ENCODE peak calls at places on chromosomes 11 and 22, in eight cellular contexts. D, Y, N, P, K, F, O and V are unnamed samples. For H3K36me3, the result is how much of the 10 kb centered on the place peaks cover.

GRCh38 chr11:35347921-35348331 is 71.4 kb downstream of the SLC1A2 start:
- DNase-seq in Y (no peak), D (no peak), K (peak), N (no peak), F (no peak), P (no peak), O (peak), V (peak)

GRCh38 chr22:24803064-24803542 is 2.9 kb upstream of the SGSM1 start:
- DNase-seq in D (no peak), O (peak), P (peak), K (peak), Y (peak), N (no peak), F (peak), V (no peak)

GRCh38 chr11:122439911-122440782 is 215.4 kb upstream of the UBASH3B start:
- DNase-seq in P (no peak), O (peak), N (no peak), F (no peak), D (no peak), Y (no peak), K (peak), V (no peak)

GRCh38 chr11:17649696-17650600 is 69.4 kb upstream of the MYOD1 start:
- DNase-seq in K (no peak), D (no peak), O (no peak), F (no peak), P (no peak), N (no peak), Y (no peak), V (no peak)

GRCh38 chr11:43923327-43924111 is 18.9 kb upstream of the C11orf96 start:
- DNase-seq in O (peak), Y (no peak), F (no peak), P (no peak), D (no peak), N (no peak), K (peak), V (no peak)

GRCh38 chr11:96055706-96056387 is 131.9 kb upstream of the MTMR2 start:
- DNase-seq in N (no peak), K (peak), Y (no peak), D (no peak), P (no peak), F (no peak), O (no peak), V (no peak)

GRCh38 chr11:123180166-123180565 is 14.9 kb downstream of the CLMP start:
- DNase-seq in D (no peak), F (no peak), P (no peak), O (no peak), N (no peak), K (peak), Y (no peak), V (no peak)

GRCh38 chr11:13667795-13668101 is 720 bp upstream of the FAR1 start:
- DNase-seq in K (no peak), D (no peak), N (no peak), P (no peak), F (no peak), O (no peak), Y (no peak), V (no peak)

GRCh38 chr11:129375731-129376657 is at the start of gene BARX2:
- DNase-seq in F (peak), Y (peak), K (peak), O (peak), N (peak), D (no peak), P (peak), V (no peak)

GRCh38 chr11:73273246-73273890 is 1.2 kb downstream of the P2RY6 start:
- DNase-seq in K (no peak), O (no peak), D (no peak), P (no peak), F (no peak), Y (no peak), N (no peak), V (no peak)

GRCh38 chr11:126697937-126698336 is 302.6 kb downstream of the KIRREL3 start:
- DNase-seq in Y (no peak), O (no peak), K (no peak), F (no peak), D (no peak), P (no peak), N (no peak), V (no peak)

GRCh38 chr22:33006220-33006954 is 51.8 kb downstream of the SYN3 start:
- DNase-seq in Y (no peak), O (peak), N (no peak), F (no peak), K (no peak), D (peak), P (no peak), V (no peak)

GRCh38 chr11:35579557-35580396 is 38.5 kb upstream of the FJX1 start:
- DNase-seq in P (no peak), K (peak), Y (no peak), O (peak), F (no peak), D (no peak), N (no peak), V (peak)

GRCh38 chr11:18064035-18064434 is 18.0 kb upstream of the TPH1 start:
- DNase-seq in F (no peak), P (no peak), D (no peak), O (no peak), K (no peak), N (no peak), Y (no peak), V (no peak)

GRCh38 chr11:19849107-19849789 is 136.6 kb downstream of the NAV2 start:
- DNase-seq in F (no peak), N (no peak), K (peak), D (no peak), P (no peak), Y (no peak), O (no peak), V (no peak)

GRCh38 chr11:15224466-15224865 is 109.7 kb downstream of the INSC start:
- DNase-seq in K (no peak), P (no peak), N (no peak), O (no peak), D (no peak), Y (no peak), F (no peak), V (no peak)

GRCh38 chr22:39545310-39546063 is 12.9 kb upstream of the RPS19BP1 start:
- DNase-seq in D (no peak), N (no peak), F (peak), Y (peak), O (peak), K (no peak), P (no peak), V (no peak)

GRCh38 chr11:19880088-19880345 is 167.4 kb downstream of the NAV2 start:
- DNase-seq in D (no peak), F (no peak), K (no peak), N (no peak), P (no peak), Y (no peak), O (no peak), V (no peak)

GRCh38 chr11:115360186-115360824 is 143.9 kb downstream of the CADM1 start:
- DNase-seq in P (no peak), O (no peak), N (no peak), D (no peak), F (no peak), Y (no peak), K (peak), V (no peak)
- TF ChIP-seq CTCF in P (no peak), O (no peak), N (no peak), D (no peak), F (no peak), Y (no peak), K (peak), V (no peak)

GRCh38 chr11:46827995-46828394 is 18.1 kb downstream of the CKAP5 start:
- DNase-seq in P (no peak), Y (no peak), O (no peak), F (no peak), K (peak), N (no peak), D (no peak), V (no peak)
- H3K36me3 ChIP-seq in P (under half), Y (under half), O (under half), F (under half), K (under half), N (under half), D (under half), V (under half)

GRCh38 chr11:116788534-116788933 is 711 bp upstream of the ZPR1 start:
- DNase-seq in O (no peak), P (no peak), N (no peak), D (no peak), Y (no peak), F (no peak), K (no peak), V (no peak)

GRCh38 chr11:116787436-116787785 is 412 bp downstream of the ZPR1 start:
- DNase-seq in P (no peak), D (no peak), O (no peak), Y (no peak), F (no peak), N (no peak), K (peak), V (no peak)

GRCh38 chr11:116786360-116786759 is 1.5 kb downstream of the ZPR1 start:
- DNase-seq in F (no peak), N (no peak), D (no peak), P (no peak), K (no peak), O (no peak), Y (no peak), V (no peak)

GRCh38 chr11:116787786-116788486 is at the start of gene ZPR1:
- DNase-seq in O (peak), D (peak), F (peak), K (peak), Y (peak), N (peak), P (peak), V (peak)

DNA sequence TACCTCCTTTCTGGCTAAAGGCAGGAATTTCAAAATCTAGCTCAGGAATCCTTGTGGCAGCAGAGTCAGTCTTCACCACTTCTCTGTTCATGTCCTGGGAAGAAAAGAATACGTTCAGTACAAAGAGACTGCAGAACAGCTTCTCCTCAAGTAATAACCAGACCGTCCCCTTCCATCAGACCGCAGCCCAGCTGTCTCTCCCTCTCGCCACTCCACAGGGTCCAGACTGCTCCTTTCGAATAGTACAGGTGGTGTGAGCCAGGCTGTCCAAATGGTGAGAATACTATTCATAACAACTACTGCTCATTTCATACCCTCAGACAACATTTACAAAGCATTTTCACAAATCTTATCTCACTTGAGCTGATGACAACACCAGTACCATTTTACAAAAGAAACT is 857 bp downstream of the ZPR1 start:
- DNase-seq in N (no peak), D (no peak), K (no peak), O (no peak), P (no peak), Y (no peak), F (no peak), V (no peak)
- H3K4me3 ChIP-seq in N (peak), D (peak), K (peak), O (peak), P (peak), Y (peak), F (no peak), V (peak)

GRCh38 chr11:64648551-64648950 is 57.5 kb downstream of the SLC22A12 start:
- DNase-seq in O (no peak), D (no peak), F (no peak), N (no peak), Y (no peak), P (no peak), K (no peak), V (no peak)

GRCh38 chr11:64649304-64649703 is 58.3 kb downstream of the SLC22A12 start:
- DNase-seq in O (peak), D (no peak), F (no peak), P (no peak), Y (no peak), K (no peak), N (no peak), V (no peak)

GRCh38 chr11:64652586-64653387 is 61.8 kb downstream of the SLC22A12 start:
- DNase-seq in N (no peak), F (peak), D (peak), Y (peak), P (peak), K (peak), O (peak), V (no peak)

GRCh38 chr11:64653388-64653973 is 62.5 kb downstream of the SLC22A12 start:
- DNase-seq in Y (no peak), D (no peak), K (no peak), N (no peak), F (no peak), O (no peak), P (no peak), V (no peak)

GRCh38 chr11:64650923-64651523 is 60.0 kb downstream of the SLC22A12 start:
- DNase-seq in O (peak), K (peak), P (no peak), N (no peak), D (no peak), F (no peak), Y (no peak), V (no peak)
- TF ChIP-seq CTCF in O (peak), K (peak), P (peak), N (peak), D (no peak), F (no peak), Y (peak), V (peak)

DNA sequence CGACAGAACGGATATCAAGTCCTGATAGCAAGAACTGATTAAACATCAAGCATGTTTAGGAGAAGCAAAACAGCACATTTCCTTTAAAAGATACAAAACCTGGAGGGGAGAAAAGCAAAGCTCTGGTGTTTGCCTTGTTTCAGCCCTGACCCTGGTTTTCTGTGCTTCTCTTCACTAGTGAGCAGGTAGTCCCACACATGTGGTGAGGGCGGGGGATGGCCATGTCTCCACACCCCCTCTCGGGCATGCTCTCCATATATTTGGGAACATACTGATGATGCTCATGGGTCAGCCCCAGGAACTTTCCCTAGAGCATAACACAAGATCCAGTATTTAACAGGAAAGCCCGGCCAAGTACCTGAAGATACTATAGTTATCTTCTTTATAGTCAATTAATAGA is 10.1 kb downstream of the C11orf16 start:
- DNase-seq in N (no peak), D (no peak), F (no peak), O (no peak), K (no peak), Y (no peak), P (no peak), V (no peak)
- H3K36me3 ChIP-seq in N (under half), D (under half), F (under half), O (under half), K (under half), Y (under half), P (under half), V (under half)

GRCh38 chr11:614583-615452 is 932 bp downstream of the IRF7 start:
- DNase-seq in D (peak), F (peak), K (no peak), N (peak), Y (peak), P (no peak), O (no peak), V (no peak)

GRCh38 chr11:613369-613968 is 2.3 kb downstream of the IRF7 start:
- DNase-seq in K (no peak), D (peak), N (peak), O (peak), F (peak), P (peak), Y (peak), V (no peak)

GRCh38 chr11:612961-613300 is 2.8 kb downstream of the IRF7 start:
- DNase-seq in N (no peak), D (no peak), F (peak), K (no peak), P (no peak), O (no peak), Y (no peak), V (no peak)

GRCh38 chr11:615453-616319 is at the start of gene IRF7:
- DNase-seq in F (peak), D (peak), Y (peak), K (peak), P (peak), O (peak), N (peak), V (peak)

GRCh38 chr11:614091-614582 is 1.6 kb downstream of the IRF7 start:
- DNase-seq in D (peak), O (no peak), Y (peak), K (no peak), F (no peak), N (peak), P (no peak), V (no peak)
- H3K4me3 ChIP-seq in D (no peak), O (no peak), Y (peak), K (no peak), F (no peak), N (peak), P (no peak), V (no peak)

DNA sequence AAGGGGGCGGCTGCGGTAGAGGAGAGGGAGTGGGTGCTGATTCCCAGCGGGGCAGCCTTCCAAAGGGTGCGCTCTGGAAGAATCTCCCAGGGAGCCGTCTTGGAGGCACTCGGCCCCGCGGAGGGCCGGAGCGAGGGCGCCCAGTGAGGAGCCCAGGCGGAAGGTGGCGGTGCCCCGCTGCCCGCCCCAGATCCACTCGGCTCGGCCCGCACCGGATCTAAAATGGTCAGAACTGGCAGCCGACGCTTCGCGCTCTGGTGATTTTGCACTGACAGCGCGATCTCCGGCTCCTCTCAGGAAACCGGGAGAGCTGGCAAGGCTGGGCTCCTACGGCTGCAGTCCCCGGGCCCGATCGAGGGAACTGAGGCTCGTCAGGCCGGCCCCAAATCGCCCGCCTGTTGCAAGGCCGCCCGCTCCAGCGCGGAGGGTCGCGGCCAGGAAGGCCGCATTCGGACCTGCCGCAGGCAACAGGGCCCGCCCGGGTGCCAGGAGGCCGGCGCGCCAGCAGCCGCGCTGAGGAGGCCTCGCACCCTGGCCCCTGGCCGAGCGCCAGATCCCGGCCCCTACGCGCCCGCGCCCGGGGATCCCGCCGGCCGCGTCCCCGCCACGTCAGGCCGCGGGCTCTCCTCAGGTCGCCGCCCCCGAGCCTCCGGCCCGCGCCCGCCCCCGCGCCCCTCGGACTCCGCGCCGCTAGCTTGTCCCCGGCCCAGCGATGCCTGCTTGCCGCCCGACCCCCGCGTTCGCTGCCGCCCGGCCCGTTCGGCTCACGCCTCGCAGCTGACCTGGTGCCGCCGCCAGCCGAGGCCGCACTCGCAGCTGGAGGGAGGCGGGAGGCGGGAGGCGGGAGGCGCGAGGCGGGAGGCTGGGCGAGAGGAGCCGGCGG is at the start of gene KLHL22:
- DNase-seq in K (peak), Y (peak), O (peak), P (peak), N (peak), F (peak), D (no peak), V (no peak)
- TF ChIP-seq CTCF in K (no peak), Y (no peak), O (no peak), P (no peak), N (no peak), F (no peak), D (no peak), V (no peak)

GRCh38 chr11:69291459-69292110 is 2.4 kb upstream of the MYEOV start:
- DNase-seq in K (no peak), P (no peak), N (no peak), O (no peak), Y (no peak), F (no peak), D (no peak), V (no peak)

GRCh38 chr11:69288883-69289242 is 5.1 kb upstream of the MYEOV start:
- DNase-seq in O (no peak), N (no peak), F (no peak), P (no peak), Y (peak), K (no peak), D (no peak), V (no peak)

GRCh38 chr11:69292221-69292648 is 1.7 kb upstream of the MYEOV start:
- DNase-seq in D (peak), P (no peak), F (peak), O (no peak), K (no peak), Y (peak), N (peak), V (no peak)

GRCh38 chr11:69293087-69293486 is 868 bp upstream of the MYEOV start:
- DNase-seq in P (peak), F (peak), Y (no peak), D (peak), O (no peak), N (no peak), K (no peak), V (no peak)

GRCh38 chr11:69290791-69291190 is 3.2 kb upstream of the MYEOV start:
- DNase-seq in Y (peak), K (no peak), D (peak), O (no peak), N (no peak), F (peak), P (no peak), V (no peak)
- H3K36me3 ChIP-seq in Y (under half), K (under half), D (under half), O (under half), N (under half), F (under half), P (under half), V (under half)

DNA sequence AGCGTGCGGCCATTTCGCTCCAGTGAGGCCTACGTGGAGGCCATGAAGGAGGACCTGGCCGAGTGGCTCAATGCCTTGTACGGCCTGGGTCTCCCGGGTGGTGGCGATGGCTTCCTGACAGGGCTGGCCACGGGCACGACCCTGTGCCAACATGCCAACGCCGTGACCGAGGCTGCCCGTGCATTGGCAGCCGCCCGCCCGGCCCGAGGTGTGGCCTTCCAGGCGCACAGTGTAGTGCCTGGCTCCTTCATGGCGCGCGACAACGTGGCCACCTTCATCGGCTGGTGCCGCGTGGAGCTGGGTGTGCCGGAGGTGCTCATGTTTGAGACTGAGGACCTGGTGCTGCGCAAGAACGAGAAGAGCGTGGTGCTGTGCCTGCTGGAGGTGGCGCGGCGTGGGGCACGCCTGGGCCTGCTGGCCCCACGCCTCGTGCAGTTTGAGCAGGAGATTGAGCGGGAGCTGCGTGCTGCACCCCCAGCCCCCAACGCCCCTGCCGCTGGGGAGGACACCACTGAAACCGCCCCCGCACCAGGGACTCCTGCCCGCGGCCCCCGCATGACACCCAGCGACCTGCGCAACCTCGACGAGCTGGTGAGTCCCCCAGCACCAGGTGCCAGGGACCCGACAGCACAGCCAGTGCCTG is 1.8 kb downstream of the GAS2L1 start:
- DNase-seq in P (no peak), K (no peak), N (peak), Y (no peak), O (no peak), F (peak), D (no peak), V (no peak)
- H3K4me3 ChIP-seq in P (peak), K (no peak), N (peak), Y (peak), O (no peak), F (no peak), D (peak), V (no peak)

GRCh38 chr22:21450320-21450831 is 16.8 kb upstream of the TMEM191C start:
- DNase-seq in D (peak), P (no peak), F (peak), N (peak), O (no peak), Y (no peak), K (no peak), V (no peak)
- TF ChIP-seq CTCF in D (no peak), P (no peak), F (no peak), N (no peak), O (no peak), Y (no peak), K (no peak), V (no peak)